ENCODE peak calls at places on chromosome 1, in six cellular contexts. U, N, E, J, H and S are unnamed samples.

GRCh38 chr1:58310881-58311280 is 235.6 kb downstream of the OMA1 start:
- DNase-seq in U (no peak), N (no peak), E (no peak), J (no peak), H (no peak), S (no peak)

GRCh38 chr1:33004628-33005027 is 32.1 kb downstream of the AK2 start:
- DNase-seq in U (no peak), N (no peak), E (no peak), J (no peak), H (no peak), S (no peak)

GRCh38 chr1:227771771-227772170 is 36.5 kb downstream of the SNAP47 start:
- DNase-seq in U (no peak), N (no peak), E (no peak), J (no peak), H (no peak), S (no peak)

GRCh38 chr1:48966583-48966982 is 189.9 kb upstream of the BEND5 start:
- DNase-seq in U (no peak), N (no peak), E (no peak), J (no peak), H (no peak), S (no peak)

GRCh38 chr1:179168526-179168925 is 61.0 kb downstream of the ABL2 start:
- DNase-seq in U (no peak), N (no peak), E (no peak), J (no peak), H (no peak), S (no peak)

GRCh38 chr1:156998840-156999239 is 46.7 kb downstream of the ARHGEF11 start:
- DNase-seq in U (no peak), N (no peak), E (no peak), J (no peak), H (no peak), S (no peak)

GRCh38 chr1:113930499-113931161 is 1.5 kb downstream of the HIPK1 start:
- DNase-seq in U (peak; percentile 76), N (peak; percentile 61), E (peak; percentile 30), J (no peak), H (no peak), S (peak; percentile 84)

GRCh38 chr1:36735436-36735835 is 252.7 kb upstream of the CSF3R start:
- DNase-seq in U (no peak), N (no peak), E (no peak), J (no peak), H (no peak), S (no peak)

GRCh38 chr1:18784523-18784833 is 75.0 kb downstream of the TAS1R2 start:
- DNase-seq in U (no peak), N (no peak), E (no peak), J (no peak), H (no peak), S (no peak)